ENCODE peak calls at places on chromosome 11, in five cellular contexts. One of them, this sample, is unnamed.

GRCh38 chr11:125949271-125950177 is 3.7 kb downstream of the VSIG10L2 start:
- DNase-seq in activated naive CD4-positive, alpha-beta T cell treated with anti-CD3 and anti-CD28 coated beads, Interleukin-2, amount 50 U/mL, for 72 hours: no peak
- DNase-seq in uterus: no peak
- DNase-seq in Calu3: no peak
- DNase-seq in Peyer's patch: no peak
- DNase-seq in this sample: no peak

GRCh38 chr11:64842851-64843841 is 1.3 kb downstream of the CDC42BPG start:
- DNase-seq in Calu3: peak
- DNase-seq in activated naive CD4-positive, alpha-beta T cell treated with anti-CD3 and anti-CD28 coated beads, Interleukin-2, amount 50 U/mL, for 72 hours: no peak
- DNase-seq in Peyer's patch: peak
- DNase-seq in uterus: no peak
- DNase-seq in this sample: no peak

GRCh38 chr11:34223021-34223813 is 117.8 kb downstream of the NAT10 start:
- DNase-seq in uterus: peak
- DNase-seq in Calu3: no peak
- DNase-seq in activated naive CD4-positive, alpha-beta T cell treated with anti-CD3 and anti-CD28 coated beads, Interleukin-2, amount 50 U/mL, for 72 hours: no peak
- DNase-seq in Peyer's patch: no peak
- DNase-seq in this sample: no peak

GRCh38 chr11:111329306-111330204 is 31.2 kb downstream of the POU2AF3 start:
- DNase-seq in Calu3: no peak
- DNase-seq in Peyer's patch: no peak
- DNase-seq in activated naive CD4-positive, alpha-beta T cell treated with anti-CD3 and anti-CD28 coated beads, Interleukin-2, amount 50 U/mL, for 72 hours: no peak
- DNase-seq in uterus: peak
- DNase-seq in this sample: no peak

GRCh38 chr11:68012044-68012842 is 2.1 kb downstream of the ALDH3B1 start:
- DNase-seq in activated naive CD4-positive, alpha-beta T cell treated with anti-CD3 and anti-CD28 coated beads, Interleukin-2, amount 50 U/mL, for 72 hours: no peak
- DNase-seq in Peyer's patch: no peak
- DNase-seq in Calu3: no peak
- DNase-seq in uterus: no peak
- DNase-seq in this sample: no peak

GRCh38 chr11:43578346-43579170 is 102.0 kb upstream of the HSD17B12 start:
- DNase-seq in Calu3: no peak
- DNase-seq in uterus: no peak
- DNase-seq in activated naive CD4-positive, alpha-beta T cell treated with anti-CD3 and anti-CD28 coated beads, Interleukin-2, amount 50 U/mL, for 72 hours: no peak
- DNase-seq in Peyer's patch: no peak
- DNase-seq in this sample: no peak

GRCh38 chr11:27317751-27318150 is 45.3 kb downstream of the CCDC34 start:
- DNase-seq in Peyer's patch: no peak
- DNase-seq in Calu3: peak
- DNase-seq in uterus: no peak
- DNase-seq in activated naive CD4-positive, alpha-beta T cell treated with anti-CD3 and anti-CD28 coated beads, Interleukin-2, amount 50 U/mL, for 72 hours: no peak
- DNase-seq in this sample: no peak

GRCh38 chr11:19076744-19077589 is 16.4 kb upstream of the MRGPRX2 start:
- DNase-seq in Calu3: peak
- DNase-seq in activated naive CD4-positive, alpha-beta T cell treated with anti-CD3 and anti-CD28 coated beads, Interleukin-2, amount 50 U/mL, for 72 hours: peak
- DNase-seq in Peyer's patch: peak
- DNase-seq in uterus: peak
- DNase-seq in this sample: peak

GRCh38 chr11:45801723-45802315 is 3.1 kb upstream of the SLC35C1 start:
- DNase-seq in Peyer's patch: no peak
- DNase-seq in Calu3: no peak
- DNase-seq in uterus: no peak
- DNase-seq in activated naive CD4-positive, alpha-beta T cell treated with anti-CD3 and anti-CD28 coated beads, Interleukin-2, amount 50 U/mL, for 72 hours: no peak
- DNase-seq in this sample: no peak

GRCh38 chr11:117993988-117994741 is 8.0 kb downstream of the IL10RA start:
- DNase-seq in Peyer's patch: no peak
- DNase-seq in Calu3: no peak
- DNase-seq in uterus: no peak
- DNase-seq in activated naive CD4-positive, alpha-beta T cell treated with anti-CD3 and anti-CD28 coated beads, Interleukin-2, amount 50 U/mL, for 72 hours: no peak
- DNase-seq in this sample: no peak

GRCh38 chr11:45754261-45754709 is 50.7 kb upstream of the SLC35C1 start:
- DNase-seq in Peyer's patch: no peak
- DNase-seq in Calu3: no peak
- DNase-seq in uterus: peak
- DNase-seq in activated naive CD4-positive, alpha-beta T cell treated with anti-CD3 and anti-CD28 coated beads, Interleukin-2, amount 50 U/mL, for 72 hours: no peak
- DNase-seq in this sample: no peak

GRCh38 chr11:112470355-112470754 is 209.7 kb upstream of the PLET1 start:
- DNase-seq in Peyer's patch: no peak
- DNase-seq in Calu3: no peak
- DNase-seq in activated naive CD4-positive, alpha-beta T cell treated with anti-CD3 and anti-CD28 coated beads, Interleukin-2, amount 50 U/mL, for 72 hours: no peak
- DNase-seq in uterus: no peak
- DNase-seq in this sample: no peak

GRCh38 chr11:72398058-72398758 is 36.1 kb downstream of the CLPB start:
- DNase-seq in Peyer's patch: no peak
- DNase-seq in activated naive CD4-positive, alpha-beta T cell treated with anti-CD3 and anti-CD28 coated beads, Interleukin-2, amount 50 U/mL, for 72 hours: no peak
- DNase-seq in Calu3: no peak
- DNase-seq in uterus: no peak
- DNase-seq in this sample: no peak

GRCh38 chr11:8178297-8178696 is 9.5 kb upstream of the RIC3 start:
- DNase-seq in activated naive CD4-positive, alpha-beta T cell treated with anti-CD3 and anti-CD28 coated beads, Interleukin-2, amount 50 U/mL, for 72 hours: no peak
- DNase-seq in uterus: no peak
- DNase-seq in Calu3: no peak
- DNase-seq in Peyer's patch: no peak
- DNase-seq in this sample: no peak

GRCh38 chr11:13135385-13136271 is 126.5 kb downstream of the RASSF10 start:
- DNase-seq in Peyer's patch: no peak
- DNase-seq in uterus: no peak
- DNase-seq in activated naive CD4-positive, alpha-beta T cell treated with anti-CD3 and anti-CD28 coated beads, Interleukin-2, amount 50 U/mL, for 72 hours: no peak
- DNase-seq in Calu3: no peak
- DNase-seq in this sample: no peak

GRCh38 chr11:127071606-127072005 is 71.0 kb upstream of the KIRREL3 start:
- DNase-seq in Calu3: no peak
- DNase-seq in activated naive CD4-positive, alpha-beta T cell treated with anti-CD3 and anti-CD28 coated beads, Interleukin-2, amount 50 U/mL, for 72 hours: no peak
- DNase-seq in uterus: no peak
- DNase-seq in Peyer's patch: no peak
- DNase-seq in this sample: no peak

GRCh38 chr11:17771415-17771814 is 36.8 kb downstream of the KCNC1 start:
- DNase-seq in uterus: no peak
- DNase-seq in Peyer's patch: peak
- DNase-seq in activated naive CD4-positive, alpha-beta T cell treated with anti-CD3 and anti-CD28 coated beads, Interleukin-2, amount 50 U/mL, for 72 hours: no peak
- DNase-seq in Calu3: no peak
- DNase-seq in this sample: no peak

GRCh38 chr11:17972987-17973386 is 39.9 kb downstream of the SERGEF start:
- DNase-seq in Peyer's patch: no peak
- DNase-seq in uterus: peak
- DNase-seq in activated naive CD4-positive, alpha-beta T cell treated with anti-CD3 and anti-CD28 coated beads, Interleukin-2, amount 50 U/mL, for 72 hours: no peak
- DNase-seq in Calu3: peak
- DNase-seq in this sample: no peak

GRCh38 chr11:17602105-17603001 is 55.3 kb downstream of the OTOG start:
- DNase-seq in uterus: no peak
- DNase-seq in activated naive CD4-positive, alpha-beta T cell treated with anti-CD3 and anti-CD28 coated beads, Interleukin-2, amount 50 U/mL, for 72 hours: no peak
- DNase-seq in Peyer's patch: no peak
- DNase-seq in Calu3: no peak
- DNase-seq in this sample: no peak

GRCh38 chr11:119717839-119718534 is 11.0 kb downstream of the NECTIN1 start:
- DNase-seq in activated naive CD4-positive, alpha-beta T cell treated with anti-CD3 and anti-CD28 coated beads, Interleukin-2, amount 50 U/mL, for 72 hours: no peak
- DNase-seq in Calu3: no peak
- DNase-seq in Peyer's patch: no peak
- DNase-seq in uterus: no peak
- DNase-seq in this sample: no peak

This sample was measured in activated CD4-positive, alpha-beta T cell treated with anti-CD3 and anti-CD28 coated beads, Interleukin-2, amount 10 ng/mL, durations not matched to agents 7 days and 5 days.